ENCODE peak calls at places on chromosomes 16 and 17, in six cellular contexts. E, T, Z, F, Q and R are unnamed samples.

GRCh38 chr17:4986403-4986802 is 1.1 kb downstream of the CAMTA2 start:
- DNase-seq in E (no peak), T (no peak), Z (no peak), F (no peak), Q (no peak), R (no peak)

GRCh38 chr16:30834130-30834740 is 47.2 kb upstream of the ZNF629 start:
- DNase-seq in E (no peak), T (no peak), Z (no peak), F (no peak), Q (no peak), R (no peak)

GRCh38 chr17:1645207-1646171 is at the start of gene SCARF1:
- DNase-seq in E (no peak), T (peak; percentile 64), Z (no peak), F (no peak), Q (peak; percentile 55), R (no peak)

GRCh38 chr16:66927012-66927436 is 1.7 kb upstream of the RRAD start:
- DNase-seq in E (peak; percentile 88), T (peak; percentile 54), Z (no peak), F (peak; percentile 96), Q (peak; percentile 97), R (no peak)

GRCh38 chr16:84603115-84603816 is 14.6 kb downstream of the COTL1 start:
- DNase-seq in E (peak; percentile 99), T (no peak), Z (no peak), F (peak; percentile 71), Q (peak; percentile 99), R (no peak)

GRCh38 chr17:65389956-65390355 is 171.5 kb downstream of the AXIN2 start:
- DNase-seq in E (peak; percentile 68), T (no peak), Z (no peak), F (peak; percentile 93), Q (peak; percentile 68), R (no peak)

GRCh38 chr17:45093444-45094110 is 32.5 kb downstream of the NMT1 start:
- DNase-seq in E (no peak), T (no peak), Z (no peak), F (peak; percentile 27), Q (no peak), R (no peak)

GRCh38 chr16:67248401-67249177 is at the start of gene SLC9A5:
- DNase-seq in E (no peak), T (peak; percentile 61), Z (peak; percentile 75), F (peak; percentile 5), Q (peak; percentile 41), R (no peak)

GRCh38 chr17:33416131-33416530 is 123.0 kb upstream of the ASIC2 start:
- DNase-seq in E (no peak), T (no peak), Z (no peak), F (no peak), Q (no peak), R (no peak)

GRCh38 chr17:70011750-70012149 is 63.3 kb upstream of the KCNJ16 start:
- DNase-seq in E (no peak), T (no peak), Z (no peak), F (no peak), Q (no peak), R (no peak)

GRCh38 chr16:17970366-17970765 is 366.2 kb downstream of the NPIPA8 start:
- DNase-seq in E (no peak), T (no peak), Z (no peak), F (no peak), Q (no peak), R (no peak)

GRCh38 chr16:68311316-68311620 is 449 bp downstream of the PRMT7 start:
- DNase-seq in E (peak; percentile 39), T (no peak), Z (no peak), F (no peak), Q (peak; percentile 73), R (no peak)

GRCh38 chr16:12067714-12068401 is 91.3 kb downstream of the SNX29 start:
- DNase-seq in E (peak; percentile 85), T (peak; percentile 70), Z (peak; percentile 72), F (peak; percentile 93), Q (peak; percentile 79), R (peak; percentile 75)

GRCh38 chr16:12065866-12066545 is 89.5 kb downstream of the SNX29 start:
- DNase-seq in E (no peak), T (no peak), Z (no peak), F (no peak), Q (no peak), R (no peak)

GRCh38 chr16:12064291-12064690 is 87.8 kb downstream of the SNX29 start:
- DNase-seq in E (no peak), T (no peak), Z (no peak), F (no peak), Q (no peak), R (no peak)

GRCh38 chr16:12063435-12063834 is 86.9 kb downstream of the SNX29 start:
- DNase-seq in E (no peak), T (no peak), Z (no peak), F (no peak), Q (no peak), R (no peak)

DNA sequence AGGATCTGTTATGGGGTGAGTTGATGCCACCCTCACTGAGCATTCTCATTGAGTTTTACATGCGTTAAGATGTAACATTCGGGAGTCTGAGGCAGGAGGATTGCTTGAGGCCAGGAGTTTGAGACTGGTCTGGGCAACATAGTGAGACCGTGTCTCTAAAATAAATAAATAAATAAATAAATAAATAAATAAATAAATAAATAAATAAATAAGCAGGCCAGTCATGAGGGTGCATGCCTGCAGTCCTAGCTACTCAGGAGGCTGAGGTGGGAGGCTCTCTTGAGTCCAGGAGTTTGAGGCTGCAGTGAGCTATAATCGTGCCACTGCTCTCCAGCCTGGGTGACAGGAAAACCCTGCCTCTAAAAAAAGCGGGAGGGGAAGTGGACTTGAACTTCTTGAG is 90.3 kb downstream of the SNX29 start:
- DNase-seq in E (no peak), T (no peak), Z (no peak), F (no peak), Q (no peak), R (no peak)
- H3K14ac ChIP-seq in E (no peak overlapping the region), T (no peak overlapping the region), Z (no peak overlapping the region), F (no peak overlapping the region), Q (no peak overlapping the region), R (no peak overlapping the region)

DNA sequence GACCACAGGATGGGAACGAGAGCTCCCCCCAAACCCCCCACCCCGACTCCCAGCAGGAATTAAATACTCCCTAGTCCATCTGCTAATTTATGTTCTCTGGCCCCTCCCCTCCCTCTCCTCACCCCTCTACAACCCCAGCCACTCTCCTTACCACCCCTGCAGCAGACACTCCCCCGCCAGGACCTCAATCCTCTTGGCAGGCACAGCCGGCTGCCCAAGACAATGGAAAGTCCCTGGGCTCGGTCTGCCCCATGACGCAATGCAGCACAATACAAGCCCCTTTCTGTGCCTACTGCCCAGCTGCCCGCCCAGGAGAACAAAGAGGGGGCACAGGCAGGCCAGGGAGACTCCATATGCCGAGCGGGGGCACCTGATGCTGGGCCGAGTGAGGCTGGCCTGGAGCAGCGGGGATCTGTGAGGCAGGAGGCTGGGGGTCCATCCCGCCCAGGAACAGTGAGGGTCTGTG is 30.3 kb upstream of the CDC42EP4 start:
- DNase-seq in E (peak; percentile 88), T (peak; percentile 96), Z (peak; percentile 78), F (peak; percentile 3), Q (peak; percentile 85), R (peak; percentile 78)
- H2BK120ac ChIP-seq in E (peak overlapping the region; percentile 99), T (peak overlapping the region; percentile 41), Z (peak overlapping the region; percentile 88), F (peak overlapping the region; percentile 87), Q (peak overlapping the region; percentile 54), R (peak overlapping the region; percentile 88)

DNA sequence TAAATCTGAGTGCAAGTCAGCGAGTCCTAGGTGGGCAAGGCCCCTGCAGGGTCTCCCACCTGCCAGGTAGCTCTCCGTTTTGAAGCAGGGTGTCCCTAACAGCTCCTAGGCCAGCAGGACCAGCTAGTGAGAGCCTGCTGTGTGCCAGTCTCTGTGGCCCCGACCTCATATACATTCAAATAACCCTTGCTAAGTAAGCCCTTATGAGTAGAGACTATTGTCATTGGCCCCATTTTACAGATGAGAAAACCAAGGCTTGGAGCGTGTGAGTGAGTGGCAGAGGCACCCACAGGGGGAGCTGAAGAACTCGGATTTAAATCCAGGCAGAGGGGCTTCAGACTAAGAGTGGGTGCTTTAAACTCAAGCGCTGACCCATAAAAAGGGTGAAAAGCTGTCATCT is 39.7 kb upstream of the EMP2 start:
- DNase-seq in E (no peak), T (no peak), Z (no peak), F (no peak), Q (no peak), R (no peak)
- H3K14ac ChIP-seq in E (no peak overlapping the region), T (no peak overlapping the region), Z (no peak overlapping the region), F (no peak overlapping the region), Q (no peak overlapping the region), R (no peak overlapping the region)

DNA sequence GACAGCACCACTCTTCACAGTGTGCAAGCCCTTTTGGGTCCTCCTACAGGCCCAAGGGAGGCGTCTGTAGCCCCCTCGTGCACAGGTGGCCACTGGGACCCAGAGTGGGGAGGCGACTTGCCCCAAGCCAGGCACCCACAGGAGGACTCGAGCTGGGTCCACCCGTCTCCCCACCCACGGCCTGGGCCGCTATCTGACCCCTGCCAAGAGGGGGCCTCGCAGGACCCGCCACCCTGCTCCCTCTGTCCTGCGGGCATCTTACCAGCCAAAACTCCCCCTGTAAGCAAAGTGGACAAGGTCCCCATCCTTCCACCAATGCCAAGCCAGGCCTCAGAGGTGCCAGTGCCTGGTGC is 31.1 kb downstream of the CNGB1 start:
- DNase-seq in E (no peak), T (no peak), Z (no peak), F (no peak), Q (no peak), R (no peak)
- H2BK120ac ChIP-seq in E (no peak overlapping the region), T (no peak overlapping the region), Z (no peak overlapping the region), F (no peak overlapping the region), Q (no peak overlapping the region), R (no peak overlapping the region)

DNA sequence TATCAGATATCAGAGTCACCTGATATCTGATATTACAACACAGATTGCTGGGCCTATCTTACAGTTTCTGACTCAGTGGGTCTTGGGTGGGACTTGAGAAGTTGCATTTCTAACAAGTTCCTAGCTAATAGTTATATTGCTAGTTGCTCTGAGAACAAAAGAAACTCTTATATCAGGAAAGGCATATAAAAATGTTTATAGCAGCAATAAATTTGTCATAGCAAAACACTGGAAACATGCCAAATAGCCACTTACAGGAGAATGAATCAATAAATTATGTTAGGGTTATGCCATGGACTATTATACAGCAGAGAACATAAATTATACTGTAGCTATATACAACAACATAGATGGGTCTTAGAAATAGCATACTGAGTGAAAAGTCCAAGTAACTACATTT is 38.2 kb downstream of the C17orf67 start:
- DNase-seq in E (no peak), T (no peak), Z (no peak), F (no peak), Q (no peak), R (no peak)
- H3K14ac ChIP-seq in E (no peak overlapping the region), T (no peak overlapping the region), Z (no peak overlapping the region), F (no peak overlapping the region), Q (no peak overlapping the region), R (no peak overlapping the region)

GRCh38 chr17:48998557-48999440 is 1.6 kb downstream of the IGF2BP1 start:
- DNase-seq in E (peak; percentile 59), T (peak; percentile 36), Z (no peak), F (no peak), Q (peak; percentile 84), R (no peak)
- H2BK120ac ChIP-seq in E (peak overlapping the region; percentile 88), T (no peak overlapping the region), Z (no peak overlapping the region), F (peak overlapping the region; percentile 83), Q (peak overlapping the region; percentile 54), R (peak overlapping the region; percentile 87)

GRCh38 chr16:70605284-70605659 is 41.1 kb upstream of the IL34 start:
- DNase-seq in E (peak; percentile 38), T (no peak), Z (no peak), F (no peak), Q (no peak), R (no peak)
- H3K14ac ChIP-seq in E (no peak overlapping the region), T (no peak overlapping the region), Z (no peak overlapping the region), F (no peak overlapping the region), Q (no peak overlapping the region), R (no peak overlapping the region)

GRCh38 chr17:78257810-78258322 is 26.4 kb downstream of the TMEM235 start:
- DNase-seq in E (peak; percentile 13), T (no peak), Z (no peak), F (peak; percentile 39), Q (peak; percentile 82), R (no peak)
- H2BK120ac ChIP-seq in E (no peak overlapping the region), T (no peak overlapping the region), Z (no peak overlapping the region), F (peak overlapping the region; percentile 30), Q (peak overlapping the region; percentile 44), R (peak overlapping the region; percentile 94)